ENCODE peak calls at places on chromosomes 11 and 22, in eight cellular contexts. P, D, U, N, T, W, E and L are unnamed samples.
A peak's percentile ranks its signal among the peaks of the same experiment; 100 is the strongest.

GRCh38 chr11:119346605-119347004 is at the start of gene MFRP:
- DNase-seq in P (no peak), D (no peak), U (no peak), N (no peak), T (no peak), W (no peak), E (no peak), L (no peak)

GRCh38 chr11:78109011-78109685 is 29.5 kb upstream of the NDUFC2 start:
- DNase-seq in P (no peak), D (no peak), U (no peak), N (no peak), T (no peak), W (no peak), E (no peak), L (no peak)

GRCh38 chr22:49628351-49629023 is 199.2 kb downstream of the BRD1 start:
- DNase-seq in P (no peak), D (peak; percentile 44), U (peak; percentile 55), N (no peak), T (peak; percentile 43), W (no peak), E (no peak), L (no peak)

GRCh38 chr22:49966716-49967332 is 6.3 kb downstream of the PIM3 start:
- DNase-seq in P (no peak), D (peak; percentile 82), U (peak; percentile 75), N (no peak), T (peak; percentile 87), W (no peak), E (peak; percentile 76), L (no peak)

GRCh38 chr11:119397740-119398139 is 16.2 kb upstream of the USP2 start:
- DNase-seq in P (no peak), D (no peak), U (no peak), N (no peak), T (no peak), W (no peak), E (no peak), L (no peak)

GRCh38 chr11:64563966-64564365 is 27.1 kb upstream of the SLC22A12 start:
- DNase-seq in P (no peak), D (no peak), U (peak; percentile 48), N (no peak), T (no peak), W (no peak), E (no peak), L (no peak)

GRCh38 chr22:49205401-49205800 is 622.3 kb downstream of the BRD1 start:
- DNase-seq in P (no peak), D (no peak), U (peak; percentile 62), N (no peak), T (no peak), W (no peak), E (no peak), L (no peak)

GRCh38 chr11:103476874-103477273 is 367.6 kb downstream of the DYNC2H1 start:
- DNase-seq in P (no peak), D (no peak), U (no peak), N (no peak), T (no peak), W (no peak), E (no peak), L (no peak)

GRCh38 chr11:57637626-57638004 is 12.1 kb downstream of the YPEL4 start:
- DNase-seq in P (no peak), D (peak; percentile 55), U (no peak), N (no peak), T (peak; percentile 57), W (no peak), E (peak; percentile 29), L (no peak)

GRCh38 chr22:19663821-19664325 is 50.4 kb upstream of the SEPTIN5 start:
- DNase-seq in P (no peak), D (peak; percentile 79), U (peak; percentile 80), N (no peak), T (no peak), W (peak; percentile 73), E (peak; percentile 72), L (no peak)

GRCh38 chr11:75667268-75667830 is 1.5 kb downstream of the MAP6 start:
- DNase-seq in P (no peak), D (no peak), U (no peak), N (no peak), T (peak; percentile 88), W (no peak), E (peak; percentile 21), L (no peak)

GRCh38 chr11:82557274-82557673 is 176.4 kb downstream of the FAM181B start:
- DNase-seq in P (no peak), D (no peak), U (peak; percentile 66), N (no peak), T (no peak), W (no peak), E (no peak), L (no peak)

GRCh38 chr22:42459273-42460040 is 27.3 kb upstream of the NFAM1 start:
- DNase-seq in P (no peak), D (no peak), U (no peak), N (no peak), T (no peak), W (no peak), E (no peak), L (no peak)

GRCh38 chr11:99352642-99353041 is 331.9 kb downstream of the CNTN5 start:
- DNase-seq in P (no peak), D (no peak), U (no peak), N (no peak), T (no peak), W (no peak), E (no peak), L (no peak)

GRCh38 chr22:43151251-43152000 is at the start of gene TSPO:
- DNase-seq in P (no peak), D (peak; percentile 91), U (peak; percentile 96), N (no peak), T (peak; percentile 96), W (peak; percentile 35), E (peak; percentile 59), L (no peak)

GRCh38 chr11:73184953-73185671 is 33.0 kb upstream of the P2RY2 start:
- DNase-seq in P (no peak), D (peak; percentile 88), U (peak; percentile 86), N (no peak), T (no peak), W (peak; percentile 55), E (peak; percentile 68), L (no peak)

GRCh38 chr11:111185259-111185658 is 60.3 kb upstream of the POU2AF2 start:
- DNase-seq in P (no peak), D (no peak), U (no peak), N (peak; percentile 26), T (no peak), W (peak; percentile 52), E (no peak), L (no peak)

DNA sequence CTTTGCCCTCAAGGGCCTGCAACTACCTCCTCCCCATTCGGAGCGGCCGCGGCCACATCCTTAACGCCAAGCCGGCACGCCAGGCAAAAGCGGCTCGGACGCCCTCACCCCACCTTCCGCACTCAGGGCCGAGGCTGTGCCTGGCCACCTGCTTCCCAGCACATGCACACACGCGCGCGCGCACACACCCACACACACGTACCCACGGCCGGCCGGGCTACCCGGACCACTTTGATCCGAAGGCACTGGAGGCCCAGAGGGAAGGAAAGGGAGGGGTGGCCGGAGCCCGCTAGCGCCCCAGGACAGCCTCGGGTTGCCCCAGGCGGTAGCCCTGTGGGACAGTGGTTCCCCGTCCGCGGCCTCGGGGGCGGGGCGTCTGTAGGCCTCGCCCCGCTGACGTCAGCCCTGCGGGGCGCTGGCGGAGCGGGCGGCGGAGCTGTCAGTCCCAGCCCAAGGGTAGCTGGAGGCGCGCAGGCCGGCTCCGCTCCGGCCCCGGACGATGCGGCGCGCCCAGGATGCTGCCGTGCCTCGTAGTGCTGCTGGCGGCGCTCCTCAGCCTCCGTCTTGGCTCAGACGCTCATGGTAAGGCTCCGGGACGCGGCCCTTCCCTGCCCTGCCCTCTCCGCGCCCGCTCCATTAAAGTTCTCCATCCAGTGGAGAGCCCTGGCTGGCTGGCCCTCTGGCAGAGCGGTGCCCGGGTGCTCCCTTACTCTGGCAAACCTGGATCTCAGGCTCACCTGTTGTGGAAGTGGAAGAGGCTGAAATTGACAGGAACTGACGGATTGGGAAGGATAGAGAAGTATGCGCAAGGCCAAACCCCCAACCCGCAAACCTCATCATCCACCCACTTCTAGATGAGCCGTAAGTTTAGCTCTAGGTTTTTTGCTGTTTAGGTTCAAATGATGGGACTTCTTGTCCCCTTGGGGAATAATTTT is at the start of gene IL10RA:
- DNase-seq in P (no peak), D (peak; percentile 85), U (peak; percentile 87), N (no peak), T (peak; percentile 98), W (peak; percentile 43), E (peak; percentile 63), L (no peak)
- TF ChIP-seq CTCF in P (no peak), D (no peak), U (no peak), N (no peak), T (no peak), W (no peak), E (no peak), L (peak; percentile 8)

GRCh38 chr11:107293677-107294344 is 163.8 kb downstream of the CWF19L2 start:
- DNase-seq in P (no peak), D (no peak), U (no peak), N (no peak), T (peak; percentile 27), W (no peak), E (no peak), L (no peak)
- H3K4me3 ChIP-seq in P (no peak overlapping the region), D (no peak overlapping the region), U (no peak overlapping the region), N (no peak overlapping the region), T (no peak overlapping the region), W (no peak overlapping the region), E (no peak overlapping the region), L (no peak overlapping the region)

GRCh38 chr11:127106938-127107337 is 106.4 kb upstream of the KIRREL3 start:
- DNase-seq in P (no peak), D (no peak), U (no peak), N (no peak), T (no peak), W (no peak), E (no peak), L (no peak)

GRCh38 chr11:127109796-127110195 is 109.2 kb upstream of the KIRREL3 start:
- DNase-seq in P (no peak), D (no peak), U (no peak), N (no peak), T (no peak), W (no peak), E (no peak), L (no peak)

GRCh38 chr11:127108838-127109237 is 108.3 kb upstream of the KIRREL3 start:
- DNase-seq in P (no peak), D (no peak), U (no peak), N (no peak), T (no peak), W (no peak), E (no peak), L (no peak)

GRCh38 chr11:127114035-127114434 is 113.5 kb upstream of the KIRREL3 start:
- DNase-seq in P (no peak), D (no peak), U (no peak), N (no peak), T (no peak), W (no peak), E (no peak), L (no peak)

DNA sequence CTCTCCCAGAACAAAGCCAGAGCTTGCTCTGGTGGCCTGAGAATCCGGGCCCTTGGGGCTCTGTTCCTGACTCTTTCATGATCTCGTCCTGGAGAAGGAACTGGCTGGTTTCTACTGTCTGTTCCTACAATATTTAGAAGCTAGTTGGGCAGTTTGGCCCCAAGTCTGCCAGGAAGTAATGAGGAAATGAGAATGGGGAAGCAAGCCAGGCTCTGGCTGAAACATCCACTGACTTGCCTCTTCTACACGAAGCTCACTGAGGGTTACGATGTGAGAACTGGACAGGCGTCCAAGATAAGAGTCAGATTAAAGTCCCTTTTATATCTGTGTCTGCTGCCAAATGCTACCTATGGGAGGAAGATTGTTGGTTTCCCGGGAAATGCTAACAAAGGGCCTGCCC is 110.0 kb upstream of the KIRREL3 start:
- DNase-seq in P (no peak), D (no peak), U (no peak), N (no peak), T (no peak), W (no peak), E (no peak), L (no peak)
- TF ChIP-seq CTCF in P (no peak), D (no peak), U (no peak), N (no peak), T (no peak), W (no peak), E (no peak), L (no peak)

GRCh38 chr11:45806937-45807791 is 2.2 kb downstream of the SLC35C1 start:
- DNase-seq in P (no peak), D (no peak), U (peak; percentile 29), N (no peak), T (no peak), W (no peak), E (no peak), L (no peak)
- H3K4me3 ChIP-seq in P (no peak overlapping the region), D (peak overlapping the region; percentile 94), U (peak overlapping the region; percentile 4), N (peak overlapping the region; percentile 87), T (no peak overlapping the region), W (peak overlapping the region; percentile 85), E (no peak overlapping the region), L (no peak overlapping the region)